ENCODE peak calls at places on chromosomes 7 and 10, in five cellular contexts. V, A, R, O and L are unnamed samples.

GRCh38 chr10:27100800-27101347 is 580 bp upstream of the ANKRD26 start:
- DNase-seq in V (no peak), A (no peak), R (no peak), O (no peak), L (no peak)

GRCh38 chr7:114628362-114628761 is 213.7 kb downstream of the FOXP2 start:
- DNase-seq in V (no peak), A (no peak), R (no peak), O (no peak), L (no peak)

GRCh38 chr10:80176526-80176925 is 28.8 kb downstream of the ANXA11 start:
- DNase-seq in V (no peak), A (no peak), R (no peak), O (no peak), L (no peak)

GRCh38 chr10:60186315-60187071 is 203.2 kb downstream of the ANK3 start:
- DNase-seq in V (no peak), A (no peak), R (no peak), O (peak), L (no peak)

GRCh38 chr7:151745090-151745638 is 131.8 kb downstream of the PRKAG2 start:
- DNase-seq in V (peak), A (no peak), R (no peak), O (peak), L (peak)

GRCh38 chr7:27180431-27181175 is 4.4 kb downstream of the HOXA11 start:
- DNase-seq in V (no peak), A (peak), R (no peak), O (no peak), L (no peak)

GRCh38 chr10:5565205-5565545 is 40.4 kb downstream of the CALML3 start:
- DNase-seq in V (peak), A (peak), R (no peak), O (peak), L (no peak)

GRCh38 chr10:43039629-43040481 is 37.0 kb upstream of the RET start:
- DNase-seq in V (peak), A (no peak), R (peak), O (peak), L (no peak)

GRCh38 chr10:6089334-6090219 is 743 bp downstream of the RBM17 start:
- DNase-seq in V (no peak), A (peak), R (no peak), O (no peak), L (peak)

GRCh38 chr7:17769918-17770317 is 170.4 kb downstream of the SNX13 start:
- DNase-seq in V (peak), A (peak), R (no peak), O (peak), L (peak)

GRCh38 chr7:47326808-47327207 is 255.1 kb downstream of the TNS3 start:
- DNase-seq in V (no peak), A (no peak), R (peak), O (no peak), L (no peak)

GRCh38 chr10:7417807-7418206 is 7.0 kb upstream of the SFMBT2 start:
- DNase-seq in V (no peak), A (no peak), R (no peak), O (no peak), L (no peak)

GRCh38 chr10:54903770-54904169 is 102.7 kb upstream of the PCDH15 start:
- DNase-seq in V (no peak), A (no peak), R (no peak), O (no peak), L (no peak)

GRCh38 chr10:78491812-78492211 is 458.1 kb downstream of the RPS24 start:
- DNase-seq in V (peak), A (no peak), R (no peak), O (no peak), L (no peak)

GRCh38 chr7:98733036-98733435 is 116.0 kb downstream of the NPTX2 start:
- DNase-seq in V (peak), A (no peak), R (no peak), O (no peak), L (peak)

GRCh38 chr7:46600340-46600739 is 679.3 kb upstream of the IGFBP3 start:
- DNase-seq in V (peak), A (no peak), R (no peak), O (no peak), L (no peak)

GRCh38 chr10:13717936-13718772 is 131.4 kb downstream of the PRPF18 start:
- DNase-seq in V (peak), A (peak), R (no peak), O (peak), L (peak)

GRCh38 chr7:76428868-76429805 is 4.4 kb downstream of the ZP3 start:
- DNase-seq in V (no peak), A (no peak), R (no peak), O (no peak), L (peak)

GRCh38 chr10:12709516-12709915 is 292.0 kb downstream of the CCDC3 start:
- DNase-seq in V (no peak), A (no peak), R (no peak), O (no peak), L (no peak)

GRCh38 chr10:12708921-12709320 is 292.6 kb downstream of the CCDC3 start:
- DNase-seq in V (no peak), A (no peak), R (no peak), O (no peak), L (no peak)

GRCh38 chr10:12705943-12706342 is 295.6 kb downstream of the CCDC3 start:
- DNase-seq in V (no peak), A (no peak), R (no peak), O (no peak), L (no peak)

GRCh38 chr10:12710157-12710556 is 291.4 kb downstream of the CCDC3 start:
- DNase-seq in V (no peak), A (no peak), R (no peak), O (no peak), L (no peak)

GRCh38 chr10:12707461-12708185 is 293.9 kb downstream of the CCDC3 start:
- DNase-seq in V (no peak), A (no peak), R (no peak), O (peak), L (no peak)
- TF ChIP-seq CTCF in V (peak), A (peak), R (peak), O (peak), L (peak)

DNA sequence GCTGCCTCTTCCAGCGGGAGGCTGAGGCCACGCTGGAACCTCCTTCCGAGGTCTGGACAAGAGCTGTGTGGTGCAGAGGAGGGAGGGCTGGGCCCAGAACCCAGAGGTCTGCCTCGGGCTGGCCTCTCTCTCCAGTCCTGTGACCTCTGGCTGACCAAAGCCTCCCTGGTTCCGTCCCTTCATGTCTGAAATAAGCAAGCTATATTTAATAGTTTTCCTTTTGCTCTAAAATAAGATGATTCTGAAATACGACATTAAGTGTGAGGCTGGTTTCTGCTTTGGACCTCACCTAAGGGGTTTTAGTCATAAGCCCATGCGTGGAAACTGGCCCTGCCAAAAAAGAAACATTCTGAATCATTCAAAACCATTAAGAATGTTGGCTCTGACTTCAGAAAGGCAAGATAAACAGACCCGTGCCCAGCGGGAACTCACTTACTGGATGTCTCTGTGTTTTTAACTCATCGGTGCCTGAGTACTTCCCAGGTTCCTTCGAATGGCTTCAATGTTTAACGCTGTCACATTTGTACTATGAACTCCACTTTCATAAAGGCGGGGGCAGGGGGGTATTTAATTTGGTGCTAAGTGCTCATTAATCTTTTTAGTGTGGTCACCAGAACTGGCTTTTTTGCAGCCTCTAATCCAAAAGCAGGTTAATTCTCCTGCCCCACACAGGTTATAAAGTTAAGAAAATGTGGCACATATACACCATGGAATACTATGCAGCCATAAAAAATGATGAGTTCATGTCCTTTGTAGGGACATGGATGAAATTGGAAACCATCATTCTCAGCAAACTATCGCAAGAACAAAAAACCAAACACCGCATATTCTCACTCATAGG is 157.5 kb upstream of the KLF14 start:
- DNase-seq in V (no peak), A (no peak), R (no peak), O (peak), L (peak)
- H3K4me3 ChIP-seq in V (no peak), A (no peak), R (peak), O (no peak), L (no peak)

GRCh38 chr7:12687213-12688171 is at the start of gene ARL4A:
- DNase-seq in V (peak), A (peak), R (peak), O (peak), L (peak)
- TF ChIP-seq POLR2A in V (peak), A (no peak), R (peak), O (peak), L (peak)

DNA sequence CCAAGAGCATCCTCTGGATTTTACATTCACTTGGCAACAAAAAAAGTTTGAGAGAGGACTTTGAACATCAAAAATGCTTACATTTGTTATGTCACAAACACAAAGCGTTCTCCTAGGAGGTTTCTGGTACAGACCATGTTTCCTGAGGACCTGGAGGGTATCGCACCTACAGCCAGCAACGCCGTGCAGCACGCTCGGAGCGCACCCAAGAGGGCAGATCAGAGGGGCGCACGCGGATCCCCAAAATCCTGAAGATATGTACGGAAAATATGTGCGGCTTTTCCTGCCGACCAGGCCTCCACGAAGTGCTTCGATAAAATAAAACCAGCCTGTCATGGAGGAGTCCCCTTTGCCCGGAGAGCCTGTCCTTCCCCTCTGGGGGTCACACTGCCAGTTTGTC is 454.9 kb downstream of the DNAJB6 start:
- DNase-seq in V (no peak), A (no peak), R (no peak), O (no peak), L (no peak)
- TF ChIP-seq CTCF in V (no peak), A (no peak), R (no peak), O (no peak), L (no peak)

DNA sequence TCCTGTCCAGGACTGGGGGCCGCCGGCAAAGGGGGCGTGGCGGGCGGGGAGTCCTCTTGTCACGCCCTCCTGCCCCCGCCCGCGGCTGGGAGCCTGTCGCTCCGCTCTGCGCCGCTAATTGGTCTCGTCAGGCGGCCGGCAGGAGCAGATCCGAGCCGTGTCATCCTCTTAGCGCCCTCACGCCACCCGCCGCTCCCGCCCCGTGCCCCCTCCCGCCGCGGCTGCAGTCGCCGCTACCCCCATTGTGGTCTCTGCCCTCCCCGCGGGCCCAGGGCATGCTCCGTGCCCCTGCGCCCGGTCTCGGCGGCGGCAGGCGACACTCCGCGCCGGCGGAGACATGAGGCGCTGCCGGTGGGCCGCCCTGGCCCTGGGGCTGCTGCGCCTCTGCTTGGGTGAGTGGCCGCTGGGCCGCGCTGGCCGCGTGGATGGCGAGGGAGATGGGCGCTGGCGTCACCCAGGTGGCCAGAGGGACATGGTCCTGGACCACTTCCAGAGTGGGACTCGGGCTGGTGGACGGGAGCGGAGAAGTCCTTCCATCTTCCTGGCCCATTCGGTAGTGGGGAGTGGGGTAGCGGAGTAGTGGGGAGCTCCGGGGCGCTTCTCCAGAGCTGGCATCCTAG is at the start of gene CDHR1:
- DNase-seq in V (peak), A (peak), R (no peak), O (no peak), L (no peak)
- H3K4me3 ChIP-seq in V (peak), A (peak), R (peak), O (peak), L (no peak)